ENCODE peak calls at places on chromosome 12, in eight cellular contexts. One of them, this sample, is unnamed.

GRCh38 chr12:129212221-129212630 is 358.9 kb downstream of the GLT1D1 start:
- DNase-seq in stimulated activated naive CD4-positive, alpha-beta T cell: no peak
- DNase-seq in foreskin fibroblast: no peak
- DNase-seq in T follicular helper cell: no peak
- DNase-seq in fibroblast of lung: peak; percentile 88
- DNase-seq in head of caudate nucleus: no peak
- DNase-seq in RPMI8226: no peak
- DNase-seq in kidney epithelial cell: no peak
- DNase-seq in this sample: no peak

GRCh38 chr12:52924764-52925716 is 20.2 kb upstream of the KRT8 start:
- DNase-seq in stimulated activated naive CD4-positive, alpha-beta T cell: no peak
- DNase-seq in foreskin fibroblast: peak; percentile 30
- DNase-seq in T follicular helper cell: no peak
- DNase-seq in fibroblast of lung: peak; percentile 99
- DNase-seq in head of caudate nucleus: no peak
- DNase-seq in RPMI8226: no peak
- DNase-seq in kidney epithelial cell: peak; percentile 84
- DNase-seq in this sample: no peak

GRCh38 chr12:10179871-10180270 is 1.0 kb downstream of the TMEM52B start:
- DNase-seq in stimulated activated naive CD4-positive, alpha-beta T cell: no peak
- DNase-seq in foreskin fibroblast: peak; percentile 18
- DNase-seq in T follicular helper cell: no peak
- DNase-seq in fibroblast of lung: peak; percentile 10
- DNase-seq in head of caudate nucleus: no peak
- DNase-seq in RPMI8226: no peak
- DNase-seq in kidney epithelial cell: no peak
- DNase-seq in this sample: no peak

GRCh38 chr12:11561416-11561815 is 88.1 kb upstream of the ETV6 start:
- DNase-seq in stimulated activated naive CD4-positive, alpha-beta T cell: no peak
- DNase-seq in foreskin fibroblast: no peak
- DNase-seq in T follicular helper cell: no peak
- DNase-seq in fibroblast of lung: peak; percentile 32
- DNase-seq in head of caudate nucleus: no peak
- DNase-seq in RPMI8226: no peak
- DNase-seq in kidney epithelial cell: no peak
- DNase-seq in this sample: no peak

GRCh38 chr12:105580841-105581352 is 250.4 kb downstream of the C12orf75 start:
- DNase-seq in stimulated activated naive CD4-positive, alpha-beta T cell: no peak
- DNase-seq in foreskin fibroblast: no peak
- DNase-seq in T follicular helper cell: no peak
- DNase-seq in fibroblast of lung: no peak
- DNase-seq in head of caudate nucleus: no peak
- DNase-seq in RPMI8226: no peak
- DNase-seq in kidney epithelial cell: no peak
- DNase-seq in this sample: no peak

GRCh38 chr12:127343941-127344340 is 923.0 kb upstream of the TMEM132C start:
- DNase-seq in stimulated activated naive CD4-positive, alpha-beta T cell: no peak
- DNase-seq in foreskin fibroblast: peak; percentile 43
- DNase-seq in T follicular helper cell: no peak
- DNase-seq in fibroblast of lung: peak; percentile 25
- DNase-seq in head of caudate nucleus: no peak
- DNase-seq in RPMI8226: no peak
- DNase-seq in kidney epithelial cell: peak; percentile 10
- DNase-seq in this sample: no peak

GRCh38 chr12:57738661-57739237 is at the start of gene AGAP2:
- DNase-seq in stimulated activated naive CD4-positive, alpha-beta T cell: no peak
- DNase-seq in foreskin fibroblast: no peak
- DNase-seq in T follicular helper cell: no peak
- DNase-seq in fibroblast of lung: peak; percentile 27
- DNase-seq in head of caudate nucleus: peak; percentile 82
- DNase-seq in RPMI8226: no peak
- DNase-seq in kidney epithelial cell: no peak
- DNase-seq in this sample: no peak

GRCh38 chr12:109542014-109542413 is 31.3 kb downstream of the MMAB start:
- DNase-seq in stimulated activated naive CD4-positive, alpha-beta T cell: no peak
- DNase-seq in foreskin fibroblast: peak; percentile 80
- DNase-seq in T follicular helper cell: no peak
- DNase-seq in fibroblast of lung: peak; percentile 74
- DNase-seq in head of caudate nucleus: no peak
- DNase-seq in RPMI8226: no peak
- DNase-seq in kidney epithelial cell: no peak
- DNase-seq in this sample: no peak

GRCh38 chr12:117151195-117152031 is 38.9 kb downstream of the FBXO21 start:
- DNase-seq in stimulated activated naive CD4-positive, alpha-beta T cell: no peak
- DNase-seq in foreskin fibroblast: peak; percentile 61
- DNase-seq in T follicular helper cell: no peak
- DNase-seq in fibroblast of lung: peak; percentile 43
- DNase-seq in head of caudate nucleus: peak; percentile 39
- DNase-seq in RPMI8226: no peak
- DNase-seq in kidney epithelial cell: no peak
- DNase-seq in this sample: no peak

GRCh38 chr12:64883264-64884163 is 59.1 kb downstream of the TBC1D30 start:
- DNase-seq in stimulated activated naive CD4-positive, alpha-beta T cell: no peak
- DNase-seq in foreskin fibroblast: no peak
- DNase-seq in T follicular helper cell: no peak
- DNase-seq in fibroblast of lung: no peak
- DNase-seq in head of caudate nucleus: no peak
- DNase-seq in RPMI8226: no peak
- DNase-seq in kidney epithelial cell: no peak
- DNase-seq in this sample: no peak

GRCh38 chr12:116955382-116956021 is 44.8 kb downstream of the FBXW8 start:
- DNase-seq in stimulated activated naive CD4-positive, alpha-beta T cell: no peak
- DNase-seq in foreskin fibroblast: peak; percentile 48
- DNase-seq in T follicular helper cell: no peak
- DNase-seq in fibroblast of lung: no peak
- DNase-seq in head of caudate nucleus: peak; percentile 62
- DNase-seq in RPMI8226: no peak
- DNase-seq in kidney epithelial cell: peak; percentile 62
- DNase-seq in this sample: peak; percentile 48

GRCh38 chr12:58171914-58172313 is 230.5 kb downstream of the ATP23 start:
- DNase-seq in stimulated activated naive CD4-positive, alpha-beta T cell: no peak
- DNase-seq in foreskin fibroblast: peak; percentile 71
- DNase-seq in T follicular helper cell: no peak
- DNase-seq in fibroblast of lung: peak; percentile 60
- DNase-seq in head of caudate nucleus: no peak
- DNase-seq in RPMI8226: no peak
- DNase-seq in kidney epithelial cell: no peak
- DNase-seq in this sample: no peak